ENCODE peak calls at places on chromosome 19, in ten cellular contexts. E is uterus, U is mesothelial cell of epicardium, C is astrocyte of the spinal cord, T is kidney epithelial cell, A is lower lobe of right lung, H is bronchial epithelial cell, D is choroid plexus epithelial cell, K is heart left ventricle, Q is fibroblast of lung. Z is an unnamed sample.

GRCh38 chr19:32339988-32340874 is 5.2 kb upstream of the ZNF507 start:
- DNase-seq in A (peak), D (peak), U (no peak), Q (peak), E (peak), K (peak), C (peak), H (peak), T (no peak), Z (peak)

GRCh38 chr19:15107056-15108010 is at the start of gene SYDE1:
- DNase-seq in T (no peak), Q (peak), D (peak), A (no peak), K (peak), U (peak), H (no peak), E (peak), C (peak), Z (peak)

GRCh38 chr19:35330475-35330874 is 1.5 kb downstream of the CD22 start:
- DNase-seq in T (no peak), A (no peak), C (no peak), D (no peak), Q (no peak), E (no peak), K (no peak), U (no peak), H (no peak), Z (no peak)

GRCh38 chr19:33806434-33806881 is 9.8 kb downstream of the KCTD15 start:
- DNase-seq in U (no peak), T (no peak), K (no peak), D (no peak), Q (no peak), E (no peak), C (no peak), A (no peak), H (peak), Z (no peak)

GRCh38 chr19:50796128-50796633 is 6.0 kb downstream of the ACP4 start:
- DNase-seq in A (no peak), T (no peak), H (no peak), K (no peak), U (no peak), Q (no peak), C (no peak), D (no peak), E (no peak), Z (no peak)

GRCh38 chr19:18520848-18521691 is 800 bp downstream of the ELL start:
- DNase-seq in T (no peak), U (peak), H (peak), E (peak), K (peak), D (no peak), C (no peak), Q (no peak), A (no peak), Z (peak)

GRCh38 chr19:28465317-28466086 is 747.4 kb downstream of the UQCRFS1 start:
- DNase-seq in A (no peak), E (no peak), U (no peak), T (peak), H (peak), C (peak), D (peak), Q (no peak), K (no peak), Z (no peak)

GRCh38 chr19:29667941-29668340 is 2.7 kb downstream of the PLEKHF1 start:
- DNase-seq in C (no peak), Q (no peak), T (no peak), A (no peak), E (no peak), U (no peak), H (no peak), K (no peak), D (no peak), Z (no peak)

GRCh38 chr19:18063463-18063862 is 23.3 kb downstream of the IL12RB1 start:
- DNase-seq in D (no peak), K (no peak), U (no peak), T (no peak), C (no peak), A (no peak), H (peak), E (no peak), Q (no peak), Z (no peak)

GRCh38 chr19:15332311-15332996 is at the start of gene BRD4:
- DNase-seq in T (no peak), D (peak), E (peak), U (peak), C (peak), H (no peak), K (peak), Q (peak), A (peak), Z (peak)

GRCh38 chr19:7769171-7769570 is 6.1 kb downstream of the CLEC4M start:
- DNase-seq in K (no peak), U (no peak), E (no peak), H (no peak), T (no peak), C (no peak), Q (no peak), A (no peak), D (no peak), Z (no peak)

GRCh38 chr19:22882797-22883196 is 50.7 kb downstream of the ZNF723 start:
- DNase-seq in K (no peak), D (peak), Q (peak), C (peak), A (no peak), E (no peak), T (no peak), H (peak), U (no peak), Z (no peak)

GRCh38 chr19:36041831-36042230 is 9.2 kb upstream of the CLIP3 start:
- DNase-seq in E (peak), D (peak), C (peak), H (peak), K (no peak), T (peak), Q (peak), A (no peak), U (no peak), Z (no peak)

GRCh38 chr19:41866284-41866683 is 6.2 kb downstream of the RPS19 start:
- DNase-seq in D (no peak), T (no peak), H (no peak), U (no peak), E (no peak), C (no peak), Q (no peak), A (peak), K (no peak), Z (no peak)

GRCh38 chr19:35117017-35117570 is 1.5 kb downstream of the FXYD3 start:
- DNase-seq in E (no peak), C (no peak), Q (no peak), K (no peak), H (no peak), D (no peak), A (no peak), T (no peak), U (no peak), Z (peak)

GRCh38 chr19:50721441-50722137 is 1.6 kb upstream of the CLEC11A start:
- DNase-seq in H (no peak), T (no peak), U (no peak), A (no peak), Q (no peak), D (no peak), K (no peak), C (no peak), E (no peak), Z (no peak)

GRCh38 chr19:14048439-14049153 is 13.3 kb downstream of the PALM3 start:
- DNase-seq in D (peak), Q (no peak), U (no peak), H (peak), C (no peak), E (no peak), A (peak), T (no peak), K (no peak), Z (peak)

GRCh38 chr19:45687599-45687998 is 4.2 kb downstream of the SNRPD2 start:
- DNase-seq in K (no peak), U (no peak), E (no peak), C (no peak), D (no peak), T (no peak), A (no peak), H (no peak), Q (no peak), Z (no peak)
- TF ChIP-seq CTCF in K (no peak), U (no peak), E (no peak), C (no peak), D (no peak), T (no peak), A (no peak), H (no peak), Q (no peak), Z (no peak)

GRCh38 chr19:5372572-5373200 is 32.1 kb upstream of the PTPRS start:
- DNase-seq in C (no peak), T (no peak), E (no peak), Q (no peak), K (no peak), D (no peak), A (no peak), H (no peak), U (no peak), Z (no peak)
- TF ChIP-seq CTCF in C (no peak), T (no peak), E (no peak), Q (no peak), K (no peak), D (no peak), A (no peak), H (no peak), U (no peak), Z (no peak)

GRCh38 chr19:12730054-12730453 is 4.4 kb downstream of the TRIR start:
- DNase-seq in Q (no peak), U (no peak), H (no peak), A (no peak), T (no peak), E (no peak), C (no peak), K (no peak), D (no peak), Z (no peak)

GRCh38 chr19:12736854-12737665 is at the start of gene GET3:
- DNase-seq in H (peak), D (peak), T (peak), E (peak), U (peak), K (peak), Q (peak), C (peak), A (peak), Z (peak)

GRCh38 chr19:12731337-12731736 is 3.1 kb downstream of the TRIR start:
- DNase-seq in Q (no peak), K (no peak), A (no peak), D (no peak), U (no peak), E (no peak), C (no peak), H (no peak), T (no peak), Z (no peak)

GRCh38 chr19:12733907-12734214 is 623 bp downstream of the TRIR start:
- DNase-seq in A (no peak), K (no peak), U (no peak), C (no peak), H (no peak), D (no peak), Q (no peak), E (no peak), T (no peak), Z (no peak)

DNA sequence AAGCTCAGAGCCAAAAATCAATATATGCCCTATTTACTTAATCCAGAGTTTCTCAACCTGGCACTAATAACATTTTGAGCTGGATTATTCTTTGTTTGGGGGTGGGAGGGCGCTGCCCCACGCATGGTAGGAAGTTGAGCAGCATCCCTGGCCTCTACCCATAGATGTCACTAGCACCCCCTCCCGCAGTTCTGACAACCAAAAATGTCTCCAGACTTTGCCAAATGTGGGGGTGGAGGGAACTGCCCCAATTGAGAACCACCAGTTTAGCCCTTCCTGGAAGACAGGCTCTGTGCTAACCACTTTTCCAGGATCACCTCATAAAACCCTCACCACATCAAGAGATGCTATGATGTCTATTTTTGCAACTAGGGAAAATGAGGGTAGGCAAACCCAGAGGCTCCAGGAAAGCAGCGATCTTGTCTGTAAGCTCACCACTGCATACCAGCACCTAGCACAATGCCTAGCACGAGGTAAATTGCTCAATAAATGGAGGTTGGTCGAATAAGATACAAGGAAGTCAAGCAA is 1.1 kb downstream of the TRIR start:
- DNase-seq in K (no peak), D (peak), T (no peak), C (no peak), U (no peak), Q (peak), A (no peak), E (no peak), H (peak), Z (no peak)
- TF ChIP-seq CTCF in K (no peak), D (peak), T (peak), C (peak), U (no peak), Q (peak), A (no peak), E (no peak), H (peak), Z (no peak)

GRCh38 chr19:16527334-16527935 is 14.8 kb downstream of the CHERP start:
- DNase-seq in D (no peak), H (no peak), K (no peak), T (no peak), C (no peak), Q (no peak), U (no peak), E (no peak), A (no peak), Z (no peak)
- TF ChIP-seq CTCF in D (no peak), H (no peak), K (no peak), T (no peak), C (no peak), Q (no peak), U (no peak), E (no peak), A (no peak), Z (no peak)

GRCh38 chr19:1261512-1261862 is 7.6 kb upstream of the CIRBP start:
- DNase-seq in E (no peak), U (no peak), H (no peak), A (peak), T (no peak), K (no peak), D (no peak), Q (no peak), C (no peak), Z (no peak)
- TF ChIP-seq CTCF in E (no peak), U (peak), H (peak), A (no peak), T (peak), K (no peak), D (peak), Q (no peak), C (no peak), Z (peak)

DNA sequence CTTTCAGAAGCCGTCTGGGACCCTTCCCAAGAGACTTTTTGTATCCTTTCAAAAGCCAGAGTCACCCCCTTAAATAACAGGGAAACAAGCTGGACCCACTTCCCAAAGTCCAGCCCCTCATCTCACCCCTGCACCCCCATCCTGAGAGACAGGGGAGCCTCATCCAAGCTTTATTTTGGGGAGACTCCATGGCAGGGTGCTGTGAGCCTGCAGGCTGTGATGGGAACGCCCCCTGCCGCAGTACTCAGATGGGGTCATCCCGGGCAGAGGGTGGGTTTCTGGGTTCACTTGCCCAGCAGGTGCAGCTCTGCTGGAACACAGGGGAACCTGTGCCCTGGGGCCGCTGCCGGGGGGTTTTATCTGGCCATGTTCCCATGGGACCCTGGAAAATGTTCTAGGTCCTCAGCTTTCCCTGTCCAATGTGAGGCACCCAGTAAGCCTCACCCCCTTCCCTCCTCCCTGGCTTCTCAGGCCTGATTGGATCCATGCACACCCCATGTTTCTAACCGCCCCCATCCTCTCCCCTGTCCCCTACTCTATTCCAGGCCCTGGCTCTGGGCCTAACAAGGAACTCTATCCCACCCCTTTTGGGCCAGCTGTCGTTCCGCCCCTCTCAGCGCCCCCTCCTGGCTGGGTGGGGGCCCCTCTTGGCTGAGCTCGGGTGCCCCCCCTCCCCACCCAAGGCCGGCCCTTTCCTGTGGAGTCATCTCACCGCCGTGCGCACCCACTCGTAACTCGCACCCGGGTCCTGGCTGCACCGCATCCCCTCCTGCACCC is 1.0 kb downstream of the HIF3A start:
- DNase-seq in Q (peak), T (no peak), C (peak), U (no peak), E (peak), K (peak), A (peak), H (no peak), D (peak), Z (no peak)
- TF ChIP-seq CTCF in Q (no peak), T (peak), C (peak), U (no peak), E (no peak), K (peak), A (peak), H (no peak), D (peak), Z (no peak)

DNA sequence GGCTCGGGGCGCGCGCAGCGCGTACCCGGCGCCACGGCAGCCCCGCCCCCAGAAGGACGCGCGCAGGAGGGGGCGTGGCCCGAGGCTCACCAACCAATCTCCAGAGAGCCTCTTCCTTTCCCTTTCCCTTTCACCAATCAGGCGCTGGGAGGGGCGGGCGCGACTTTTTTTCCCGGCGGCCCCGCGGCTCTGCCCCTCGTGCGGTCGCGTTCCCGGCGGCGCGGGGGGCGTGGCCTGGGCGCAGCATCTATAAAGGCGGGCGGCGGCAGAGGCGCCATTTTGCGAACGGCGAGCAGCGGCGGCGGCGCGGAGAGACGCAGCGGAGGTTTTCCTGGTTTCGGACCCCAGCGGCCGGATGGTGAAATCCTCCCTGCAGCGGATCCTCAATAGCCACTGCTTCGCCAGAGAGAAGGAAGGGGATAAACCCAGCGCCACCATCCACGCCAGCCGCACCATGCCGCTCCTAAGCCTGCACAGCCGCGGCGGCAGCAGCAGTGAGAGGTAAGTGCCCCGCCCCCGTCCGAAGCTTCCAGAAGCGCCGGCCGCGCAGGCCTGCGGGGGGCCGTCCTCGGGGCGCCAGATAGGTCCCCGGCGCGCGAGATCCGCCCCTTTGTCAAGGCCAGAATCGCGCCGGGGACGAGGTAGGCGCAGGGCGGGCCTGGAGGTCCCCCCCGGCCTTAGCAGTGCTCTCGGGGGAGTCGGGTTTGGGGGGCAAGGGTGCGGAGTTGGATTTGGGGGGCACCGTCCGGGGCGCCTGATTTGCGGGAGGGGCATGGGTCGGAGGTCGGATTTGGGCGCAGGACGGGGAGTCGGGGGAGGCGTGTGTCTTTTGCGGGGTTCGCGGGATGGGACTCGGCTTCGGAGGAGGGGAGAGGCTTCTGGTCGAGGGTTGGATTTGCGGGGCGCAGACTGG is 12.5 kb downstream of the PEAK3 start:
- DNase-seq in E (peak), A (peak), Q (peak), D (peak), K (peak), U (peak), T (peak), C (peak), H (peak), Z (peak)
- TF ChIP-seq CTCF in E (no peak), A (peak), Q (no peak), D (no peak), K (no peak), U (no peak), T (no peak), C (no peak), H (no peak), Z (no peak)

GRCh38 chr19:2561895-2562294 is 86.0 kb downstream of the GADD45B start:
- DNase-seq in D (no peak), U (no peak), K (peak), C (no peak), H (no peak), E (no peak), A (peak), T (no peak), Q (no peak), Z (no peak)
- TF ChIP-seq CTCF in D (no peak), U (no peak), K (no peak), C (no peak), H (no peak), E (no peak), A (no peak), T (no peak), Q (no peak), Z (no peak)

DNA sequence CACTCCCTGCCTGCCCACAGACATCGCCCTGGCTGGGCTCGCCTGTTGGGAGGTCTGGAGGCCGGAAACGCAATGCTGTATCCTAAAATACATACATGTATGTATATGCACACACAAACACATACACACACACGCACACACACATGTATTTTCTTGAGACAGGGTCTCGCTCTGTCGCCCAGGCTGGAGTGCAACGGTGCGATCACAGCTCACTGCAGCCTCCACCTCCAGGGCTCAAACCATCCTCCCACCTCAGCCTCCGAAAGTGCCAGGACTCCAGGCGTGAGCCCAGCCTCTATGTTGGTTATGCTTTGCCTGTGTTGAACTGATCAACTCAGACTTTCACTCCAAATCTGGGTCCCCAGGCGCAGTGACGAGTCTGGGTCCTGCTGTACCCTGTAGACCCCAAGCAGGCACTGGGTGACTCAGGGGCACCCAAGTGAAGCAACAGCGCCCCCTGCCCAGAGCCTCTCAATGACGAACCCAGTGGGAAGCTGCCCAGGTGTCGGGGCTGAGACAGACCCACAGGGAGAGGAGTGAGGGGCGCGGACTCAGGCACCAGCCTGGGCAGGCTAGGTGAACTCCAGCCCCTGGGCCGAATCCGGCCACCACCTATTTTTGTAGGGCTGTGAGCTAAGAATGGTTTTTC is 27.4 kb upstream of the CACTIN start:
- DNase-seq in H (no peak), K (no peak), C (no peak), Q (no peak), U (no peak), D (no peak), T (no peak), E (no peak), A (no peak), Z (peak)
- TF ChIP-seq CTCF in H (peak), K (no peak), C (peak), Q (no peak), U (no peak), D (peak), T (peak), E (no peak), A (no peak), Z (peak)